ENCODE peak calls at places on chromosomes 16 and 17, in four cellular contexts. W is tibial artery, G is ureter, O is HepG2. T is an unnamed sample.

GRCh38 chr16:52078716-52079655 is 468.0 kb downstream of the TOX3 start:
- DNase-seq in G (no peak), O (no peak), W (no peak), T (no peak)

GRCh38 chr17:21418446-21419298 is 42.5 kb downstream of the KCNJ12 start:
- DNase-seq in G (no peak), W (no peak), O (no peak), T (no peak)

GRCh38 chr17:78921437-78921971 is 3.7 kb downstream of the TIMP2 start:
- DNase-seq in O (no peak), G (no peak), W (peak), T (no peak)

GRCh38 chr17:14051692-14052091 is 17.6 kb upstream of the COX10 start:
- DNase-seq in W (no peak), O (no peak), G (no peak), T (no peak)

GRCh38 chr16:90028985-90029384 is 9.7 kb upstream of the DBNDD1 start:
- DNase-seq in W (no peak), G (no peak), O (no peak), T (no peak)

GRCh38 chr16:71428883-71429282 is 13.0 kb downstream of the TLE7 start:
- DNase-seq in G (no peak), O (peak), W (no peak), T (no peak)

GRCh38 chr16:3131755-3132377 is 3.0 kb upstream of the ZNF213 start:
- DNase-seq in W (no peak), G (no peak), O (peak), T (peak)

GRCh38 chr16:12611006-12611477 is 192.6 kb downstream of the CPPED1 start:
- DNase-seq in W (no peak), G (no peak), O (no peak), T (no peak)

T was measured in NB4.